ENCODE peak calls at places on chromosomes 5 and 9, in four cellular contexts. K is GM12878, E is HepG2, F is K562. O is an unnamed sample. For H3K9me3, the result is how much of the 10 kb centered on the place peaks cover.

GRCh38 chr5:137627730-137628129 is 108.2 kb downstream of the KLHL3 start:
- DNase-seq in K (no peak), E (no peak), F (no peak), O (no peak)

GRCh38 chr9:114016101-114016500 is 62.0 kb downstream of the AMBP start:
- DNase-seq in K (no peak), E (no peak), F (no peak), O (no peak)

GRCh38 chr9:96556701-96557461 is 62.8 kb downstream of the CDC14B start:
- DNase-seq in K (no peak), E (no peak), F (no peak), O (no peak)

GRCh38 chr9:134966270-134966669 is 48.6 kb upstream of the FCN1 start:
- DNase-seq in K (no peak), E (no peak), F (no peak), O (no peak)

GRCh38 chr5:21154526-21154925 is 1166.5 kb upstream of the CDH18 start:
- DNase-seq in K (no peak), E (no peak), F (no peak), O (peak)

GRCh38 chr5:124746916-124747769 is 704 bp upstream of the ZNF608 start:
- DNase-seq in K (peak), E (peak), F (no peak), O (peak)

GRCh38 chr5:20145240-20145639 is 157.2 kb upstream of the CDH18 start:
- DNase-seq in K (no peak), E (no peak), F (no peak), O (no peak)

GRCh38 chr5:42884326-42884725 is 72.6 kb upstream of the SELENOP start:
- DNase-seq in K (no peak), E (no peak), F (no peak), O (no peak)

GRCh38 chr5:135186662-135187522 is 152.9 kb upstream of the PITX1 start:
- DNase-seq in K (no peak), E (no peak), F (peak), O (no peak)

GRCh38 chr9:127058645-127059021 is 63.8 kb downstream of the ANGPTL2 start:
- DNase-seq in K (no peak), E (no peak), F (no peak), O (peak)

GRCh38 chr5:175718401-175719108 is 60.7 kb downstream of the HRH2 start:
- DNase-seq in K (no peak), E (no peak), F (peak), O (no peak)

GRCh38 chr5:125180222-125180621 is 433.8 kb upstream of the ZNF608 start:
- DNase-seq in K (no peak), E (no peak), F (no peak), O (peak)

GRCh38 chr9:97717866-97718265 is 20.7 kb upstream of the XPA start:
- DNase-seq in K (no peak), E (no peak), F (no peak), O (no peak)

GRCh38 chr5:172141949-172142319 is 46.1 kb downstream of the STK10 start:
- DNase-seq in K (no peak), E (no peak), F (no peak), O (no peak)

GRCh38 chr5:5179079-5179478 is 38.9 kb downstream of the ADAMTS16 start:
- DNase-seq in K (no peak), E (no peak), F (no peak), O (no peak)

GRCh38 chr9:69223605-69224004 is 49.5 kb downstream of the TJP2 start:
- DNase-seq in K (no peak), E (peak), F (peak), O (peak)

GRCh38 chr5:61256474-61256873 is 75.6 kb upstream of the ZSWIM6 start:
- DNase-seq in K (no peak), E (no peak), F (no peak), O (peak)

GRCh38 chr9:82558855-82559615 is 503.9 kb downstream of the RASEF start:
- DNase-seq in K (no peak), E (peak), F (no peak), O (no peak)

GRCh38 chr5:176466245-176466871 is 18.2 kb downstream of the FAF2 start:
- DNase-seq in K (no peak), E (peak), F (no peak), O (peak)

GRCh38 chr9:76419782-76420380 is 25.7 kb upstream of the RFK start:
- DNase-seq in K (no peak), E (peak), F (peak), O (peak)

GRCh38 chr5:137572042-137572695 is 73.0 kb upstream of the SPOCK1 start:
- DNase-seq in K (no peak), E (no peak), F (no peak), O (no peak)

GRCh38 chr5:115325291-115326019 is 29.0 kb upstream of the CCDC112 start:
- DNase-seq in K (no peak), E (no peak), F (no peak), O (no peak)

GRCh38 chr5:65076251-65076869 is 307.6 kb downstream of the CWC27 start:
- DNase-seq in K (no peak), E (peak), F (peak), O (peak)

GRCh38 chr9:127982912-127983311 is 2.1 kb upstream of the EEIG1 start:
- DNase-seq in K (no peak), E (no peak), F (no peak), O (no peak)

GRCh38 chr5:81209869-81210268 is 23.3 kb upstream of the CKMT2 start:
- DNase-seq in K (no peak), E (no peak), F (no peak), O (no peak)

GRCh38 chr5:32001722-32002121 is 172.4 kb downstream of the GOLPH3 start:
- DNase-seq in K (no peak), E (no peak), F (no peak), O (no peak)

GRCh38 chr9:93617273-93617672 is 40.9 kb downstream of the PHF2 start:
- DNase-seq in K (no peak), E (no peak), F (no peak), O (no peak)

GRCh38 chr9:93620041-93620506 is 43.7 kb downstream of the PHF2 start:
- DNase-seq in K (no peak), E (peak), F (no peak), O (no peak)

GRCh38 chr9:93621922-93622321 is 45.5 kb downstream of the PHF2 start:
- DNase-seq in K (no peak), E (no peak), F (no peak), O (no peak)

GRCh38 chr9:93620881-93621820 is 44.8 kb downstream of the PHF2 start:
- DNase-seq in K (no peak), E (no peak), F (no peak), O (no peak)

GRCh38 chr9:93619272-93619775 is 42.9 kb downstream of the PHF2 start:
- DNase-seq in K (no peak), E (no peak), F (no peak), O (no peak)
- TF ChIP-seq MYC in K (no peak), E (no peak), F (no peak), O (no peak)

GRCh38 chr9:115650768-115651167 is 502.8 kb upstream of the PAPPA start:
- DNase-seq in K (no peak), E (no peak), F (no peak), O (no peak)

GRCh38 chr9:115649991-115650472 is 503.6 kb upstream of the PAPPA start:
- DNase-seq in K (no peak), E (peak), F (no peak), O (peak)

GRCh38 chr9:115657695-115658094 is 495.9 kb upstream of the PAPPA start:
- DNase-seq in K (no peak), E (no peak), F (no peak), O (no peak)

GRCh38 chr9:115651456-115651855 is 502.1 kb upstream of the PAPPA start:
- DNase-seq in K (no peak), E (no peak), F (no peak), O (no peak)

DNA sequence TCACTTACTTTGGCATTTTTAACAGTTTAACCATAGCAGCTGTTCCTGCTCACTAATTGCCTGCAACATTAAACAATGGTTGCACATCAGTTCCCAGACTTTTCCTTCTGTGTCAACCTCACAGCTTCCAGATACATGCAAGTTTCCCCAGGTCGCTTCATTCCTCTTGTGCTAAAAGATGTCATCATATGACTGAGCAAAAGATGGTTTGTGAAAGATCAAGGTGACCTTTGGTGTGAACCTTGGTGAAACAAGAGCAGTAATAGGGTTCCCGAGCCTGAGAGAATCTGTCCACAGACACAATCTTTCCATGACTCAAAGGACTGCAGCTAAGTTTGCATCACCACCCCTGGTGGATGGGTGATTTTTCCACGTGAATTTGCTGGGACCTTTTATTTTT is 500.4 kb upstream of the PAPPA start:
- DNase-seq in K (no peak), E (no peak), F (no peak), O (no peak)
- H2AFZ ChIP-seq in K (no peak), E (no peak), F (no peak), O (no peak)

DNA sequence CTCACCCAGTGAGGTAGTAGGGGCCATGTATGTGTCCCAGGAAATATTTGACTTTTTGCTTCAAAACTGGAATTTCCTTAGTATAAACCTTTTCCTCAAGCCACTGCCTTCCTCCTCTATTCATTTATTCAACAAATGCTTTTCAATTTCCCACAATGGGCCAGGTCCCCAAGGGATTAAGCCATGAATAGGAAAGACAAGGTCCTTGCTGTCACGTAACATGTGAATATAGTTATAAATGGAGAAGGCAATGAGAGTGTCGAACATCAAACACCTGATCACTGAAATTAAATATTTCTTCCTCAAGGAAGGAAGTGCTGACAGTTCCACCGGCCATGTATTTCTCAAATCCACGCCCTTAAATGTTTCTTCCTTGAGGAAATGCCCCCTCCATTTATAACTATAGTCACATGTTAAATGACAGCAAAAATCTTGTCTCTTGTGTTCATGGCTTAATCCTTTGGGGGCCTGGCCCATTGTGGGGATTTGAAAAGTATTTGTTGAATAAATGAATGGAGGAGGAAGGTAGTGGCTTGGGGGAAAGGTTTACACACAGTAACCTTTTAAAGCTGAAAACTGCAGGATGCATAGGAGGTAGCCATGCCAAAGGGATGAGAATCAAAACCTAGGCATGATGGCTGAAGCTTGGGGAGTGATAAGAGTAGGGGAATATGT is 145.5 kb downstream of the PTTG1 start:
- DNase-seq in K (no peak), E (no peak), F (no peak), O (no peak)
- H3K9me3 ChIP-seq in K (under half), E (under half), F (under half), O (under half)

DNA sequence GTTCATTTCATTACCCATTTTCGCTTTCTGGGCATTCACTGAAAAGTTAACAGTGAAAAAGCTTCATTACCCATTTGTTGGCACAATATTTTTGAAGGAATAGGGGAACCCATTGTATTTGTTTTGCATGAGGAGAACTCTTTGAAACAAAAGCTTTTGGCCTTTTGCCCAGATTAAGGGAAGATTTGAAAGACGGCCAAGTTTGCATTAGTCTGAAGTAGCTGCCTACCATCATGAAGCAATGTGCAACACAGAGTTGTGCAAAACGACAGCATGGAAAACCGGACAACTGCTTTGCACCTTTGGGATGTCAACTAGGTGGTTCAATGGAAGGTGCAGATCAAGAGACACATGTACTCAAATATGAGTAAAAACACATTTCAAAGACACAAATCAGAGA is 84.9 kb downstream of the TRPM3 start:
- DNase-seq in K (no peak), E (peak), F (no peak), O (peak)
- TF ChIP-seq MYC in K (no peak), E (no peak), F (no peak), O (no peak)

O was measured in endothelial cell of umbilical vein.